ENCODE peak calls at places on chromosomes 7 and 10, in seven cellular contexts. X is activated T-cell treated with anti-CD3 and anti-CD28 coated beads, Interleukin-2, amount 50 U/mL, for 72 hours; S is iris pigment epithelial cell; G is A172; O is nephron progenitor cell; I is naive thymus-derived CD4-positive, alpha-beta T cell; M is NCI-H1092. F is an unnamed sample.

GRCh38 chr7:151247611-151248176 is 800 bp downstream of the SMARCD3 start:
- DNase-seq in X (no peak), S (no peak), G (no peak), O (peak), I (no peak), M (no peak), F (peak)

GRCh38 chr7:1811850-1812692 is 142.0 kb downstream of the ELFN1 start:
- DNase-seq in X (no peak), S (no peak), G (no peak), O (no peak), I (no peak), M (no peak), F (no peak)

GRCh38 chr7:124720195-124720594 is 45.4 kb downstream of the GPR37 start:
- DNase-seq in X (no peak), S (peak), G (peak), O (no peak), I (no peak), M (no peak), F (no peak)

GRCh38 chr7:141841385-141841784 is at the start of gene PRSS37:
- DNase-seq in X (no peak), S (no peak), G (no peak), O (no peak), I (no peak), M (no peak), F (no peak)

GRCh38 chr7:106057962-106058901 is 53.9 kb downstream of the SYPL1 start:
- DNase-seq in X (no peak), S (no peak), G (no peak), O (no peak), I (no peak), M (no peak), F (no peak)

GRCh38 chr7:105621617-105622016 is 40.3 kb upstream of the EFCAB10 start:
- DNase-seq in X (no peak), S (no peak), G (no peak), O (no peak), I (no peak), M (no peak), F (no peak)

GRCh38 chr10:108147346-108147745 is 982.8 kb upstream of the SORCS1 start:
- DNase-seq in X (no peak), S (no peak), G (no peak), O (no peak), I (no peak), M (no peak), F (no peak)

GRCh38 chr7:2281556-2281955 is 32.7 kb downstream of the SNX8 start:
- DNase-seq in X (no peak), S (peak), G (no peak), O (no peak), I (no peak), M (no peak), F (peak)

GRCh38 chr7:156475179-156475578 is 165.4 kb upstream of the RNF32 start:
- DNase-seq in X (no peak), S (no peak), G (no peak), O (no peak), I (no peak), M (no peak), F (no peak)

GRCh38 chr10:69516548-69517195 is 56.5 kb downstream of the NEUROG3 start:
- DNase-seq in X (no peak), S (no peak), G (no peak), O (no peak), I (no peak), M (no peak), F (no peak)

GRCh38 chr7:142603870-142604448 is 145.3 kb upstream of the PRSS1 start:
- DNase-seq in X (peak), S (peak), G (peak), O (peak), I (peak), M (peak), F (peak)

GRCh38 chr7:157482517-157483120 is 145.8 kb downstream of the DNAJB6 start:
- DNase-seq in X (no peak), S (no peak), G (no peak), O (no peak), I (no peak), M (no peak), F (no peak)

GRCh38 chr10:50421026-50421719 is 169.9 kb upstream of the ASAH2 start:
- DNase-seq in X (peak), S (peak), G (peak), O (peak), I (no peak), M (no peak), F (peak)

GRCh38 chr10:785539-786214 is 96.2 kb upstream of the DIP2C start:
- DNase-seq in X (no peak), S (no peak), G (no peak), O (no peak), I (no peak), M (no peak), F (no peak)

GRCh38 chr10:24465899-24466615 is 257.1 kb downstream of the KIAA1217 start:
- DNase-seq in X (peak), S (peak), G (peak), O (no peak), I (no peak), M (no peak), F (no peak)

GRCh38 chr10:63614371-63614891 is 93.2 kb downstream of the REEP3 start:
- DNase-seq in X (no peak), S (peak), G (no peak), O (no peak), I (no peak), M (peak), F (peak)

GRCh38 chr7:147756290-147756689 is 834.3 kb upstream of the C7orf33 start:
- DNase-seq in X (no peak), S (no peak), G (no peak), O (no peak), I (no peak), M (no peak), F (no peak)

GRCh38 chr7:22178735-22179134 is 178.2 kb downstream of the RAPGEF5 start:
- DNase-seq in X (no peak), S (no peak), G (no peak), O (no peak), I (no peak), M (no peak), F (no peak)

GRCh38 chr10:121155742-121156141 is 304.6 kb downstream of the WDR11 start:
- DNase-seq in X (no peak), S (no peak), G (no peak), O (no peak), I (no peak), M (no peak), F (peak)

GRCh38 chr7:16462618-16463017 is 2.9 kb downstream of the SOSTDC1 start:
- DNase-seq in X (no peak), S (no peak), G (no peak), O (no peak), I (no peak), M (no peak), F (no peak)

GRCh38 chr10:68973975-68974374 is 14.6 kb upstream of the KIFBP start:
- DNase-seq in X (no peak), S (no peak), G (no peak), O (no peak), I (no peak), M (no peak), F (no peak)

GRCh38 chr10:65348637-65349036 is 1577.2 kb upstream of the LRRTM3 start:
- DNase-seq in X (no peak), S (no peak), G (no peak), O (no peak), I (no peak), M (no peak), F (no peak)

GRCh38 chr10:58512470-58513188 is at the start of gene BICC1:
- DNase-seq in X (peak), S (peak), G (no peak), O (peak), I (no peak), M (peak), F (peak)

GRCh38 chr10:24912214-24912613 is 40.2 kb downstream of the PRTFDC1 start:
- DNase-seq in X (no peak), S (peak), G (peak), O (no peak), I (no peak), M (no peak), F (no peak)

GRCh38 chr10:31855033-31855432 is 73.6 kb downstream of the ARHGAP12 start:
- DNase-seq in X (no peak), S (no peak), G (no peak), O (no peak), I (no peak), M (no peak), F (no peak)

GRCh38 chr7:371779-372545 is 82.0 kb downstream of the FOXL3 start:
- DNase-seq in X (no peak), S (no peak), G (no peak), O (no peak), I (no peak), M (no peak), F (no peak)

GRCh38 chr7:28102778-28103177 is 77.8 kb downstream of the JAZF1 start:
- DNase-seq in X (no peak), S (peak), G (peak), O (no peak), I (no peak), M (no peak), F (peak)

GRCh38 chr10:35040761-35041501 is 49.2 kb downstream of the CUL2 start:
- DNase-seq in X (no peak), S (peak), G (peak), O (no peak), I (no peak), M (no peak), F (no peak)

GRCh38 chr7:132225216-132226030 is 350.8 kb downstream of the PLXNA4 start:
- DNase-seq in X (no peak), S (no peak), G (no peak), O (no peak), I (no peak), M (no peak), F (no peak)

GRCh38 chr10:77673515-77674140 is 36.0 kb upstream of the KCNMA1 start:
- DNase-seq in X (no peak), S (no peak), G (no peak), O (no peak), I (no peak), M (no peak), F (no peak)

GRCh38 chr7:139682136-139683013 is 95.4 kb downstream of the HIPK2 start:
- DNase-seq in X (peak), S (peak), G (peak), O (no peak), I (no peak), M (no peak), F (peak)

GRCh38 chr10:87761153-87761552 is 56.9 kb downstream of the ATAD1 start:
- DNase-seq in X (no peak), S (peak), G (no peak), O (no peak), I (no peak), M (no peak), F (no peak)

F was measured in cardiac muscle cell.